ENCODE peak calls at places on chromosomes 6 and 20, in five cellular contexts. U is Right ventricle myocardium superior, S is GF-D8, K is AG04450, J is NCI-H2029. Q is an unnamed sample.

GRCh38 chr6:7727150-7727950 is 1.5 kb downstream of the BMP6 start:
- DNase-seq in J (no peak), U (peak), K (no peak), S (no peak), Q (peak)

GRCh38 chr6:56484669-56485068 is 158.0 kb downstream of the DST start:
- DNase-seq in J (no peak), K (no peak), U (no peak), S (no peak), Q (no peak)

GRCh38 chr6:168180548-168181011 is 101.6 kb upstream of the FRMD1 start:
- DNase-seq in S (no peak), J (no peak), U (no peak), K (no peak), Q (no peak)

GRCh38 chr6:7468382-7469081 is 72.9 kb upstream of the DSP start:
- DNase-seq in J (no peak), S (peak), K (no peak), U (peak), Q (no peak)

GRCh38 chr6:134724653-134725340 is 225.1 kb downstream of the ALDH8A1 start:
- DNase-seq in K (peak), J (no peak), U (peak), S (no peak), Q (no peak)

GRCh38 chr20:62925420-62926228 is 681 bp downstream of the DIDO1 start:
- DNase-seq in K (no peak), J (no peak), S (no peak), U (peak), Q (peak)

GRCh38 chr20:24309596-24309995 is 159.8 kb upstream of the SYNDIG1 start:
- DNase-seq in S (no peak), J (no peak), K (no peak), U (no peak), Q (no peak)

GRCh38 chr6:41022294-41022693 is 16.7 kb downstream of the UNC5CL start:
- DNase-seq in K (no peak), S (no peak), U (no peak), J (peak), Q (no peak)

GRCh38 chr6:157625111-157625510 is 197.9 kb upstream of the SNX9 start:
- DNase-seq in U (no peak), S (no peak), K (no peak), J (no peak), Q (no peak)

GRCh38 chr20:50278684-50279531 is 88.3 kb downstream of the CEBPB start:
- DNase-seq in S (no peak), J (no peak), U (peak), K (no peak), Q (peak)

GRCh38 chr6:13375360-13375878 is 47.1 kb upstream of the TBC1D7 start:
- DNase-seq in J (no peak), S (no peak), K (no peak), U (no peak), Q (no peak)

GRCh38 chr20:58656825-58657224 is 5.7 kb downstream of the STX16 start:
- DNase-seq in K (no peak), U (no peak), J (no peak), S (no peak), Q (no peak)

GRCh38 chr20:53201588-53201987 is 229.4 kb downstream of the TSHZ2 start:
- DNase-seq in J (no peak), S (no peak), U (no peak), K (no peak), Q (no peak)